ENCODE peak calls at places on chromosomes 11 and 22, in five cellular contexts. E is neuronal stem cell, H is H1, R is PC-3, B is colonic mucosa. V is an unnamed sample.

GRCh38 chr11:126127898-126128297 is 65.2 kb upstream of the CDON start:
- DNase-seq in E (no peak), H (peak; percentile 50), R (no peak), B (no peak), V (no peak)

GRCh38 chr22:29394931-29395581 is 6.7 kb upstream of the AP1B1 start:
- DNase-seq in E (peak; percentile 66), H (peak; percentile 75), R (peak; percentile 74), B (peak; percentile 77), V (peak; percentile 91)

GRCh38 chr22:30861131-30861530 is 107.4 kb downstream of the MORC2 start:
- DNase-seq in E (no peak), H (peak; percentile 38), R (no peak), B (no peak), V (no peak)

GRCh38 chr11:77596626-77597025 is 6.9 kb downstream of the AQP11 start:
- DNase-seq in E (no peak), H (no peak), R (peak; percentile 19), B (no peak), V (peak; percentile 93)

GRCh38 chr22:45423524-45423923 is 10.0 kb downstream of the RIBC2 start:
- DNase-seq in E (no peak), H (peak; percentile 10), R (no peak), B (no peak), V (no peak)

GRCh38 chr22:35539910-35540599 is 576 bp upstream of the RASD2 start:
- DNase-seq in E (peak; percentile 52), H (peak; percentile 74), R (peak; percentile 45), B (peak; percentile 74), V (peak; percentile 82)

GRCh38 chr11:44998051-44998450 is 47.4 kb upstream of the TP53I11 start:
- DNase-seq in E (no peak), H (no peak), R (no peak), B (no peak), V (no peak)

GRCh38 chr11:14500181-14500651 is 605 bp upstream of the COPB1 start:
- DNase-seq in E (peak; percentile 4), H (no peak), R (peak; percentile 57), B (peak; percentile 74), V (peak; percentile 81)

GRCh38 chr11:73366265-73366610 is 10.0 kb upstream of the RELT start:
- DNase-seq in E (no peak), H (no peak), R (no peak), B (no peak), V (no peak)

GRCh38 chr11:76135491-76135890 is 70.8 kb downstream of the WNT11 start:
- DNase-seq in E (no peak), H (no peak), R (no peak), B (no peak), V (no peak)

GRCh38 chr11:128467610-128468041 is 119.7 kb downstream of the ETS1 start:
- DNase-seq in E (no peak), H (no peak), R (peak; percentile 86), B (no peak), V (peak; percentile 89)

GRCh38 chr11:126839496-126839895 is 161.1 kb downstream of the KIRREL3 start:
- DNase-seq in E (no peak), H (no peak), R (no peak), B (no peak), V (no peak)

GRCh38 chr22:36056980-36057379 is 28.4 kb upstream of the RBFOX2 start:
- DNase-seq in E (no peak), H (no peak), R (peak; percentile 41), B (no peak), V (no peak)

GRCh38 chr11:118144869-118145268 is 7.8 kb downstream of the SCN4B start:
- DNase-seq in E (no peak), H (no peak), R (no peak), B (no peak), V (no peak)

GRCh38 chr11:81579339-81579738 is 1154.3 kb downstream of the FAM181B start:
- DNase-seq in E (no peak), H (no peak), R (no peak), B (no peak), V (no peak)

GRCh38 chr11:3710485-3711259 is 39.5 kb upstream of the CHRNA10 start:
- DNase-seq in E (no peak), H (no peak), R (no peak), B (no peak), V (peak; percentile 46)

GRCh38 chr11:66981976-66982578 is 7.0 kb downstream of the C11orf86 start:
- DNase-seq in E (no peak), H (no peak), R (peak; percentile 99), B (peak; percentile 97), V (peak; percentile 93)

GRCh38 chr11:7004482-7004881 is 15.7 kb downstream of the ZNF214 start:
- DNase-seq in E (no peak), H (no peak), R (peak; percentile 45), B (peak; percentile 17), V (no peak)

GRCh38 chr22:32733900-32734299 is 67.6 kb upstream of the TIMP3 start:
- DNase-seq in E (no peak), H (no peak), R (no peak), B (no peak), V (no peak)

GRCh38 chr22:28402066-28402465 is 277.6 kb downstream of the TTC28 start:
- DNase-seq in E (no peak), H (no peak), R (no peak), B (no peak), V (no peak)

GRCh38 chr11:1834132-1834610 is 619 bp upstream of the SYT8 start:
- DNase-seq in E (no peak), H (no peak), R (peak; percentile 91), B (peak; percentile 90), V (no peak)

GRCh38 chr11:123474994-123475393 is 44.9 kb downstream of the GRAMD1B start:
- DNase-seq in E (no peak), H (no peak), R (no peak), B (no peak), V (peak; percentile 29)

GRCh38 chr11:102603091-102603490 is 22.0 kb downstream of the MMP20 start:
- DNase-seq in E (no peak), H (no peak), R (no peak), B (no peak), V (peak; percentile 37)

GRCh38 chr11:78338138-78338537 is 79.5 kb downstream of the GAB2 start:
- DNase-seq in E (no peak), H (no peak), R (no peak), B (no peak), V (no peak)

GRCh38 chr11:9566561-9567063 is 6.9 kb upstream of the WEE1 start:
- DNase-seq in E (no peak), H (no peak), R (no peak), B (no peak), V (peak; percentile 86)

GRCh38 chr11:127789887-127790286 is 789.3 kb upstream of the KIRREL3 start:
- DNase-seq in E (peak; percentile 24), H (no peak), R (peak; percentile 33), B (peak; percentile 33), V (peak; percentile 1)

GRCh38 chr22:36350751-36351594 is 36.8 kb downstream of the MYH9 start:
- DNase-seq in E (no peak), H (no peak), R (peak; percentile 48), B (peak; percentile 23), V (peak; percentile 57)

GRCh38 chr11:107898270-107898669 is 30.0 kb upstream of the RAB39A start:
- DNase-seq in E (peak; percentile 2), H (no peak), R (peak; percentile 81), B (no peak), V (peak; percentile 52)

GRCh38 chr11:43825217-43825816 is 55.3 kb upstream of the ALKBH3 start:
- DNase-seq in E (no peak), H (no peak), R (peak; percentile 59), B (peak; percentile 19), V (peak; percentile 62)

GRCh38 chr11:100918551-100919500 is 210.8 kb downstream of the PGR start:
- DNase-seq in E (no peak), H (no peak), R (peak; percentile 77), B (peak; percentile 32), V (no peak)

GRCh38 chr11:11370263-11371060 is 17.4 kb upstream of the CSNK2A3 start:
- DNase-seq in E (no peak), H (no peak), R (no peak), B (no peak), V (no peak)

GRCh38 chr11:74444173-74444832 is 23.0 kb downstream of the KCNE3 start:
- DNase-seq in E (no peak), H (no peak), R (no peak), B (peak; percentile 53), V (no peak)

GRCh38 chr11:74446445-74446844 is 20.9 kb downstream of the KCNE3 start:
- DNase-seq in E (no peak), H (no peak), R (no peak), B (no peak), V (peak; percentile 82)

GRCh38 chr11:74450318-74450717 is 17.0 kb downstream of the KCNE3 start:
- DNase-seq in E (no peak), H (no peak), R (no peak), B (no peak), V (no peak)

GRCh38 chr11:74449369-74449931 is 17.9 kb downstream of the KCNE3 start:
- DNase-seq in E (peak; percentile 30), H (no peak), R (peak; percentile 93), B (peak; percentile 63), V (peak; percentile 94)

GRCh38 chr11:74447720-74448119 is 19.6 kb downstream of the KCNE3 start:
- DNase-seq in E (no peak), H (no peak), R (no peak), B (no peak), V (no peak)
- H3K9ac ChIP-seq in E (no peak overlapping the region), H (no peak overlapping the region), R (no peak overlapping the region), B (no peak overlapping the region), V (no peak overlapping the region)

GRCh38 chr11:37505406-37505805 is 907.4 kb upstream of the RAG2 start:
- DNase-seq in E (peak; percentile 1), H (no peak), R (peak; percentile 80), B (no peak), V (no peak)
- H3K4me3 ChIP-seq in E (no peak overlapping the region), H (no peak overlapping the region), R (peak overlapping the region; percentile 24), B (no peak overlapping the region), V (peak overlapping the region; percentile 38)

DNA sequence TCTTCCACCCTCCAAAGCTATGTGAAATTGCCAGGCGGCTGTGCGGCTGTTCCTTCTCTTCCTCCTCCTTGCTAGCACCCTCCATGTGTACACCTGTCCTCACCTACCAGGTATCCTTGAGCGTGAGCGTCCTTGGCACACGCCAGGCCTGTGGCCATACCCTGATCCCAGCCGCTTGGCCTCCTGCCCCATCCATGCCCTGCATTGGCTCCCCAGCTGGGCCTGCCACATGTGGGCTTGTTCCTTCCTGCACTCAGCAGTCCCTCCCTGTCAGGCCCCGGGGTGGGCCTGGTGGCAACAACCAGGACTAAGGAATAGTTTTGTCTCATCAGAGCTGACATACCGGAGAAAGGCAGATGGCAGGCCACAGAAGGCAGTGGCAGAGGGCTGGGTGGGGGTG is 40.0 kb downstream of the SCUBE1 start:
- DNase-seq in E (no peak), H (no peak), R (no peak), B (no peak), V (no peak)
- H3K4me1 ChIP-seq in E (peaks cover 33% of the 10 kb centered on the region), H (no peaks in the 10 kb centered on the region), R (no peaks in the 10 kb centered on the region), B (no peaks in the 10 kb centered on the region), V (peaks cover 2% of the 10 kb centered on the region)

GRCh38 chr22:46614070-46614931 is 5.9 kb upstream of the GRAMD4 start:
- DNase-seq in E (no peak), H (no peak), R (no peak), B (no peak), V (no peak)

GRCh38 chr22:46612341-46612903 is 7.8 kb upstream of the GRAMD4 start:
- DNase-seq in E (no peak), H (no peak), R (no peak), B (no peak), V (no peak)

GRCh38 chr22:46611189-46611588 is 9.0 kb upstream of the GRAMD4 start:
- DNase-seq in E (no peak), H (no peak), R (no peak), B (no peak), V (no peak)

GRCh38 chr22:46613606-46613997 is 6.6 kb upstream of the GRAMD4 start:
- DNase-seq in E (no peak), H (no peak), R (no peak), B (no peak), V (peak; percentile 5)

GRCh38 chr22:46612904-46613605 is 7.1 kb upstream of the GRAMD4 start:
- DNase-seq in E (no peak), H (no peak), R (no peak), B (peak; percentile 69), V (no peak)
- H3K9ac ChIP-seq in E (peak overlapping the region; percentile 74), H (no peak overlapping the region), R (no peak overlapping the region), B (peak overlapping the region; percentile 62), V (no peak overlapping the region)

V was measured in adipocyte.